ENCODE peak calls at places on chromosomes 16 and 17, in eight cellular contexts. One of them, this sample, is unnamed. For H3K36me3, the result is how much of the 10 kb centered on the place peaks cover.

GRCh38 chr16:81618661-81619060 is 160.4 kb upstream of the PLCG2 start:
- DNase-seq in tibial nerve: no peak
- DNase-seq in uterus: no peak
- DNase-seq in OCI-LY7: no peak
- DNase-seq in HCT116: no peak
- DNase-seq in tibial artery: no peak
- DNase-seq in upper lobe of right lung: no peak
- DNase-seq in effector memory CD4-positive, alpha-beta T cell: no peak
- DNase-seq in this sample: no peak

GRCh38 chr17:76497979-76498885 is 3.0 kb downstream of the RHBDF2 start:
- DNase-seq in upper lobe of right lung: peak
- DNase-seq in uterus: peak
- DNase-seq in effector memory CD4-positive, alpha-beta T cell: no peak
- DNase-seq in OCI-LY7: no peak
- DNase-seq in HCT116: no peak
- DNase-seq in tibial artery: peak
- DNase-seq in tibial nerve: peak
- DNase-seq in this sample: peak

GRCh38 chr16:65908568-65908967 is 457.9 kb upstream of the CDH5 start:
- DNase-seq in tibial artery: no peak
- DNase-seq in HCT116: no peak
- DNase-seq in upper lobe of right lung: no peak
- DNase-seq in tibial nerve: no peak
- DNase-seq in effector memory CD4-positive, alpha-beta T cell: no peak
- DNase-seq in OCI-LY7: no peak
- DNase-seq in uterus: no peak
- DNase-seq in this sample: no peak

GRCh38 chr16:85086347-85087291 is 25.7 kb downstream of the CIBAR2 start:
- DNase-seq in uterus: peak
- DNase-seq in upper lobe of right lung: peak
- DNase-seq in HCT116: peak
- DNase-seq in effector memory CD4-positive, alpha-beta T cell: peak
- DNase-seq in tibial artery: peak
- DNase-seq in OCI-LY7: peak
- DNase-seq in tibial nerve: peak
- DNase-seq in this sample: no peak

GRCh38 chr16:50884066-50884860 is 142.4 kb downstream of the CYLD start:
- DNase-seq in HCT116: no peak
- DNase-seq in tibial artery: no peak
- DNase-seq in upper lobe of right lung: no peak
- DNase-seq in tibial nerve: no peak
- DNase-seq in uterus: no peak
- DNase-seq in OCI-LY7: peak
- DNase-seq in effector memory CD4-positive, alpha-beta T cell: peak
- DNase-seq in this sample: no peak

GRCh38 chr17:1143573-1143972 is 36.2 kb downstream of the ABR start:
- DNase-seq in upper lobe of right lung: no peak
- DNase-seq in tibial artery: no peak
- DNase-seq in HCT116: no peak
- DNase-seq in OCI-LY7: no peak
- DNase-seq in tibial nerve: no peak
- DNase-seq in uterus: no peak
- DNase-seq in effector memory CD4-positive, alpha-beta T cell: no peak
- DNase-seq in this sample: no peak

GRCh38 chr16:72974142-72974769 is 73.7 kb downstream of the ZFHX3 start:
- DNase-seq in effector memory CD4-positive, alpha-beta T cell: no peak
- DNase-seq in tibial nerve: no peak
- DNase-seq in OCI-LY7: no peak
- DNase-seq in HCT116: no peak
- DNase-seq in tibial artery: no peak
- DNase-seq in upper lobe of right lung: no peak
- DNase-seq in uterus: no peak
- DNase-seq in this sample: no peak

GRCh38 chr16:23141959-23142740 is 7.1 kb downstream of the USP31 start:
- DNase-seq in OCI-LY7: no peak
- DNase-seq in tibial artery: no peak
- DNase-seq in upper lobe of right lung: no peak
- DNase-seq in HCT116: no peak
- DNase-seq in effector memory CD4-positive, alpha-beta T cell: no peak
- DNase-seq in uterus: no peak
- DNase-seq in tibial nerve: no peak
- DNase-seq in this sample: no peak

GRCh38 chr16:22337849-22338248 is 36.6 kb downstream of the CDR2 start:
- DNase-seq in tibial artery: no peak
- DNase-seq in OCI-LY7: no peak
- DNase-seq in uterus: no peak
- DNase-seq in upper lobe of right lung: no peak
- DNase-seq in effector memory CD4-positive, alpha-beta T cell: no peak
- DNase-seq in tibial nerve: no peak
- DNase-seq in HCT116: no peak
- DNase-seq in this sample: no peak

GRCh38 chr17:43908111-43908721 is 880 bp upstream of the MPP2 start:
- DNase-seq in OCI-LY7: peak
- DNase-seq in effector memory CD4-positive, alpha-beta T cell: no peak
- DNase-seq in upper lobe of right lung: no peak
- DNase-seq in tibial artery: peak
- DNase-seq in uterus: peak
- DNase-seq in tibial nerve: peak
- DNase-seq in HCT116: peak
- DNase-seq in this sample: peak

GRCh38 chr16:80667925-80668324 is 127.1 kb downstream of the DYNLRB2 start:
- DNase-seq in tibial nerve: no peak
- DNase-seq in OCI-LY7: no peak
- DNase-seq in uterus: no peak
- DNase-seq in HCT116: no peak
- DNase-seq in upper lobe of right lung: no peak
- DNase-seq in effector memory CD4-positive, alpha-beta T cell: no peak
- DNase-seq in tibial artery: no peak
- DNase-seq in this sample: no peak

DNA sequence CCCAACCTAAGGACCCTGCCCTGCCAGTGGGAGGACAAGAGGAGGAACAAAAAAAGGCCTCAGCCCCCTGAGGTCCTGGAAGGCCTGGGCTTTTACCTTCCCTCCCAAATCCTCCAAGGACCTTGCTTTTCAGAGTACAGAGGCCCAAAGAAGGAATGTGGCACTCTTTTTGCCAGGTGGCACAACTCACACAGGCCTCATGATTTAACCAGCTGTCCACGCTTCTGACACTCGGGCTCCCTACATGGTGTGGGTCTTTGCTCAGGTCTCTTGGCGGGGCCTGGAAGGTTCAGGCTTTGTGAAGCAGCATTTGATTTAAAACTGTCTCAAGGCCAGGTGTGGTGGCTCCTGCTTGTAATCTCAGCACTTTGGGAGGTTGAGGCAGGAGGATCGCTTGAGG is 120.6 kb downstream of the ABCC6 start:
- DNase-seq in upper lobe of right lung: no peak
- DNase-seq in uterus: no peak
- DNase-seq in OCI-LY7: no peak
- DNase-seq in tibial nerve: no peak
- DNase-seq in tibial artery: no peak
- DNase-seq in HCT116: no peak
- DNase-seq in effector memory CD4-positive, alpha-beta T cell: no peak
- DNase-seq in this sample: no peak
- H3K36me3 ChIP-seq in upper lobe of right lung: under half
- H3K36me3 ChIP-seq in uterus: under half
- H3K36me3 ChIP-seq in OCI-LY7: half or more
- H3K36me3 ChIP-seq in tibial nerve: under half
- H3K36me3 ChIP-seq in tibial artery: under half
- H3K36me3 ChIP-seq in HCT116: under half
- H3K36me3 ChIP-seq in effector memory CD4-positive, alpha-beta T cell: under half
- H3K36me3 ChIP-seq in this sample: under half

GRCh38 chr17:46881015-46881414 is 29.6 kb downstream of the WNT9B start:
- DNase-seq in effector memory CD4-positive, alpha-beta T cell: no peak
- DNase-seq in tibial nerve: no peak
- DNase-seq in upper lobe of right lung: no peak
- DNase-seq in HCT116: no peak
- DNase-seq in uterus: no peak
- DNase-seq in tibial artery: no peak
- DNase-seq in OCI-LY7: no peak
- DNase-seq in this sample: no peak
- H3K36me3 ChIP-seq in effector memory CD4-positive, alpha-beta T cell: under half
- H3K36me3 ChIP-seq in tibial nerve: under half
- H3K36me3 ChIP-seq in upper lobe of right lung: under half
- H3K36me3 ChIP-seq in HCT116: under half
- H3K36me3 ChIP-seq in uterus: under half
- H3K36me3 ChIP-seq in tibial artery: under half
- H3K36me3 ChIP-seq in OCI-LY7: under half
- H3K36me3 ChIP-seq in this sample: under half

GRCh38 chr17:78421534-78422266 is 43.3 kb downstream of the PGS1 start:
- DNase-seq in effector memory CD4-positive, alpha-beta T cell: peak
- DNase-seq in upper lobe of right lung: peak
- DNase-seq in tibial nerve: peak
- DNase-seq in uterus: peak
- DNase-seq in OCI-LY7: peak
- DNase-seq in HCT116: peak
- DNase-seq in tibial artery: peak
- DNase-seq in this sample: peak
- H3K36me3 ChIP-seq in effector memory CD4-positive, alpha-beta T cell: half or more
- H3K36me3 ChIP-seq in upper lobe of right lung: half or more
- H3K36me3 ChIP-seq in tibial nerve: under half
- H3K36me3 ChIP-seq in uterus: under half
- H3K36me3 ChIP-seq in OCI-LY7: half or more
- H3K36me3 ChIP-seq in HCT116: under half
- H3K36me3 ChIP-seq in tibial artery: half or more
- H3K36me3 ChIP-seq in this sample: under half

DNA sequence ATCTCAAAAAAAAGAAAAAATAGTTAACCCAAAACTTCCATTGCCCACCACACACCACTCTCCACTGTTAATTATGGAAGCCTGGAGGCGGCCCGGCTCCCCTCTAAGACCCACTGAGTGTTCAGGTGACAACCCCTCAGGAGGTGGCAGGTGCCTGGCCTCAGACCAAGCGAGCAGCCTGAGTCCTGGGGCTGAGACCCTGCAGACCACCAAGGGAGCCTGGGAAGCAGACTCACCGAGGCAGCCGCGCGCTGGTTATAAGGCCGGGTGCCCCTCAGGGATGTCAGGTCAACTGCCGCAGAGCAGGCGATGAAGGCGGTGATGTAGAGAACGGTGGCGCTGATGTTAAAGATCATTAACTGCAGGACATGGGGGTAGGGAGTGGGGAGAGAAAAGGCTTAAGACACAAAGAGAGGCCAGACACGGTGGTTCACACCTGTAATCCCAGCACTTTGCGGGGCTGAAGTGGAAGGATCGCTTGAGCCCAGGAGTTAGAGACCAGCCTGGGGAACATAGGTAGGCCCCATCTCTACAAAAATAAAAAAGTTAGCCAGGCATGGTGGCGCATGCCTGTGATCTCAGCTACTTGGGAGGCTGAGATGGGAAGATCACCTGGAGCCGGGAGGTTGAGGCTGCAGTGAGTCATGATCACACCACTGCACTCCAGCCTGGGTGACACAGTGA is 13.3 kb downstream of the ARL2BP start:
- DNase-seq in upper lobe of right lung: peak
- DNase-seq in tibial artery: no peak
- DNase-seq in tibial nerve: no peak
- DNase-seq in OCI-LY7: no peak
- DNase-seq in effector memory CD4-positive, alpha-beta T cell: no peak
- DNase-seq in HCT116: no peak
- DNase-seq in uterus: no peak
- DNase-seq in this sample: no peak
- H3K36me3 ChIP-seq in upper lobe of right lung: under half
- H3K36me3 ChIP-seq in tibial artery: under half
- H3K36me3 ChIP-seq in tibial nerve: under half
- H3K36me3 ChIP-seq in OCI-LY7: under half
- H3K36me3 ChIP-seq in effector memory CD4-positive, alpha-beta T cell: under half
- H3K36me3 ChIP-seq in HCT116: under half
- H3K36me3 ChIP-seq in uterus: under half
- H3K36me3 ChIP-seq in this sample: under half

GRCh38 chr17:17220529-17220928 is 14.4 kb upstream of the PLD6 start:
- DNase-seq in tibial nerve: no peak
- DNase-seq in HCT116: no peak
- DNase-seq in upper lobe of right lung: no peak
- DNase-seq in tibial artery: no peak
- DNase-seq in uterus: no peak
- DNase-seq in OCI-LY7: no peak
- DNase-seq in effector memory CD4-positive, alpha-beta T cell: no peak
- DNase-seq in this sample: no peak
- H3K36me3 ChIP-seq in tibial nerve: half or more
- H3K36me3 ChIP-seq in HCT116: under half
- H3K36me3 ChIP-seq in upper lobe of right lung: half or more
- H3K36me3 ChIP-seq in tibial artery: half or more
- H3K36me3 ChIP-seq in uterus: under half
- H3K36me3 ChIP-seq in OCI-LY7: under half
- H3K36me3 ChIP-seq in effector memory CD4-positive, alpha-beta T cell: half or more
- H3K36me3 ChIP-seq in this sample: under half

DNA sequence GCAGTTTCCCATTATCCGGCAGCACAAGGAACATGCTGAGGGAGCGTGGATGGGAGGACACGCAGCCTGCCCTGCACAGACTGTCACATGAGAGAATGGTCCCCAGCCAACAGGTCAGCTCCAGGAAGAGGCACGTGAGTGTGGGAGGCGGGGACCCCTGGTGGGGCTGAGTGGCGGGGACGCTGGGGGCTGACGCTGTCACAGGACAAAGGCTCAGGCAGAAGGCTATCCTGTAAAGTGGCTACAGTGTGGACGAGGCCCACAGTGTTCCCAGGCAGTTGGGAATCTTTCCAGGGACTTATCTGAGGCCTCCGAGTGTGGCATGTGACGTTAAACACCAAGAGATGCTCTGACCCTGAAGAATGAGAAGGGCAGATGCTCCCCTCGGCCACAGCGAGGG is 30.4 kb downstream of the MBTPS1 start:
- DNase-seq in OCI-LY7: no peak
- DNase-seq in effector memory CD4-positive, alpha-beta T cell: no peak
- DNase-seq in tibial artery: no peak
- DNase-seq in HCT116: no peak
- DNase-seq in upper lobe of right lung: no peak
- DNase-seq in tibial nerve: no peak
- DNase-seq in uterus: no peak
- DNase-seq in this sample: no peak
- H3K36me3 ChIP-seq in OCI-LY7: half or more
- H3K36me3 ChIP-seq in effector memory CD4-positive, alpha-beta T cell: half or more
- H3K36me3 ChIP-seq in tibial artery: half or more
- H3K36me3 ChIP-seq in HCT116: under half
- H3K36me3 ChIP-seq in upper lobe of right lung: half or more
- H3K36me3 ChIP-seq in tibial nerve: under half
- H3K36me3 ChIP-seq in uterus: under half
- H3K36me3 ChIP-seq in this sample: under half

GRCh38 chr17:2478446-2478845 is 33.2 kb downstream of the METTL16 start:
- DNase-seq in uterus: no peak
- DNase-seq in upper lobe of right lung: no peak
- DNase-seq in tibial nerve: no peak
- DNase-seq in HCT116: no peak
- DNase-seq in tibial artery: no peak
- DNase-seq in OCI-LY7: no peak
- DNase-seq in effector memory CD4-positive, alpha-beta T cell: no peak
- DNase-seq in this sample: no peak

GRCh38 chr17:2475056-2475455 is 36.6 kb downstream of the METTL16 start:
- DNase-seq in tibial artery: no peak
- DNase-seq in OCI-LY7: no peak
- DNase-seq in upper lobe of right lung: no peak
- DNase-seq in tibial nerve: no peak
- DNase-seq in effector memory CD4-positive, alpha-beta T cell: no peak
- DNase-seq in HCT116: no peak
- DNase-seq in uterus: no peak
- DNase-seq in this sample: no peak

GRCh38 chr17:2474371-2474770 is 37.3 kb downstream of the METTL16 start:
- DNase-seq in HCT116: no peak
- DNase-seq in tibial nerve: no peak
- DNase-seq in tibial artery: no peak
- DNase-seq in OCI-LY7: no peak
- DNase-seq in effector memory CD4-positive, alpha-beta T cell: no peak
- DNase-seq in upper lobe of right lung: no peak
- DNase-seq in uterus: no peak
- DNase-seq in this sample: no peak
- H3K36me3 ChIP-seq in HCT116: under half
- H3K36me3 ChIP-seq in tibial nerve: under half
- H3K36me3 ChIP-seq in tibial artery: under half
- H3K36me3 ChIP-seq in OCI-LY7: half or more
- H3K36me3 ChIP-seq in effector memory CD4-positive, alpha-beta T cell: under half
- H3K36me3 ChIP-seq in upper lobe of right lung: half or more
- H3K36me3 ChIP-seq in uterus: under half
- H3K36me3 ChIP-seq in this sample: under half